ENCODE peak calls at places on chromosomes 6 and 20, in eight cellular contexts. T, M, O, K, B, J, C and X are unnamed samples.
A peak's percentile ranks its signal among the peaks of the same experiment; 100 is the strongest.

GRCh38 chr20:53642196-53643030 is 48.8 kb upstream of the ZNF217 start:
- DNase-seq in J (no peak), B (peak; percentile 54), T (no peak), O (peak; percentile 58), M (peak; percentile 65), C (peak; percentile 50), K (peak; percentile 64), X (peak; percentile 69)

GRCh38 chr6:123529058-123529457 is 107.7 kb downstream of the TRDN start:
- DNase-seq in K (no peak), B (no peak), T (no peak), O (no peak), M (no peak), C (no peak), J (no peak), X (no peak)

GRCh38 chr6:32763417-32763816 is at the start of gene HLA-DQB2:
- DNase-seq in T (no peak), J (no peak), O (no peak), M (no peak), K (peak; percentile 1), B (no peak), C (no peak), X (no peak)

GRCh38 chr6:34189806-34190503 is 44.1 kb upstream of the GRM4 start:
- DNase-seq in M (no peak), C (no peak), K (no peak), O (no peak), T (no peak), B (no peak), J (no peak), X (peak; percentile 25)

GRCh38 chr6:39322306-39322850 is at the start of gene KCNK16:
- DNase-seq in K (no peak), C (no peak), T (no peak), M (no peak), J (no peak), B (no peak), O (no peak), X (no peak)

GRCh38 chr6:34284563-34285545 is 36.0 kb upstream of the SMIM29 start:
- DNase-seq in J (peak; percentile 32), O (peak; percentile 29), C (peak; percentile 73), K (peak; percentile 47), M (no peak), B (no peak), T (peak; percentile 78), X (no peak)

GRCh38 chr6:169955796-169956493 is 204.5 kb downstream of the ERMARD start:
- DNase-seq in M (no peak), B (no peak), C (no peak), T (peak; percentile 61), K (no peak), J (no peak), O (peak; percentile 16), X (no peak)

GRCh38 chr6:67952121-67952520 is 683.0 kb upstream of the ADGRB3 start:
- DNase-seq in C (no peak), T (no peak), K (peak; percentile 5), O (no peak), B (no peak), M (no peak), J (no peak), X (no peak)

GRCh38 chr20:9927224-9927623 is 88.3 kb upstream of the PAK5 start:
- DNase-seq in J (no peak), K (no peak), M (no peak), B (no peak), T (no peak), O (no peak), C (no peak), X (no peak)

GRCh38 chr20:21340991-21341722 is 38.0 kb downstream of the XRN2 start:
- DNase-seq in J (no peak), K (no peak), B (no peak), M (no peak), C (no peak), T (no peak), O (no peak), X (no peak)

GRCh38 chr20:35190556-35190955 is 18.7 kb downstream of the PROCR start:
- DNase-seq in B (no peak), K (no peak), O (no peak), C (no peak), T (no peak), J (no peak), M (no peak), X (no peak)

GRCh38 chr6:74015427-74015826 is 319.4 kb downstream of the CD109 start:
- DNase-seq in M (no peak), C (no peak), T (no peak), B (no peak), K (no peak), J (no peak), O (no peak), X (no peak)

GRCh38 chr6:5085638-5086293 is 625 bp downstream of the PPP1R3G start:
- DNase-seq in B (peak; percentile 70), O (no peak), T (no peak), J (no peak), M (peak; percentile 73), K (peak; percentile 27), C (peak; percentile 30), X (no peak)

GRCh38 chr20:63705232-63706026 is 2.3 kb downstream of the ARFRP1 start:
- DNase-seq in C (no peak), B (no peak), T (peak; percentile 43), O (no peak), J (no peak), K (no peak), M (no peak), X (peak; percentile 75)

GRCh38 chr20:53126185-53126584 is 154.0 kb downstream of the TSHZ2 start:
- DNase-seq in K (peak; percentile 52), J (no peak), O (no peak), T (no peak), B (no peak), C (no peak), M (peak; percentile 20), X (no peak)

GRCh38 chr6:113690255-113690956 is 166.7 kb upstream of the MARCKS start:
- DNase-seq in M (no peak), C (peak; percentile 94), T (no peak), K (peak; percentile 94), J (peak; percentile 79), B (no peak), O (no peak), X (no peak)

GRCh38 chr6:139291813-139292619 is at the start of gene TXLNB:
- DNase-seq in C (peak; percentile 87), K (peak; percentile 85), B (peak; percentile 31), J (peak; percentile 93), T (peak; percentile 95), M (peak; percentile 57), O (peak; percentile 59), X (no peak)

GRCh38 chr6:31497595-31498476 is at the start of gene MICB:
- DNase-seq in O (peak; percentile 83), B (peak; percentile 84), M (peak; percentile 94), C (peak; percentile 68), J (no peak), K (peak; percentile 69), T (peak; percentile 83), X (peak; percentile 86)

GRCh38 chr6:31498748-31499147 is 803 bp downstream of the MICB start:
- DNase-seq in C (no peak), K (no peak), O (no peak), T (no peak), B (peak; percentile 6), M (peak; percentile 56), J (no peak), X (no peak)

GRCh38 chr6:31493875-31494694 is 3.9 kb upstream of the MICB start:
- DNase-seq in J (no peak), B (peak; percentile 90), M (peak; percentile 90), T (peak; percentile 84), O (peak; percentile 87), K (peak; percentile 43), C (peak; percentile 70), X (no peak)

GRCh38 chr6:31490115-31490873 is 7.7 kb upstream of the MICB start:
- DNase-seq in T (no peak), B (no peak), J (no peak), C (no peak), O (no peak), K (no peak), M (no peak), X (no peak)

DNA sequence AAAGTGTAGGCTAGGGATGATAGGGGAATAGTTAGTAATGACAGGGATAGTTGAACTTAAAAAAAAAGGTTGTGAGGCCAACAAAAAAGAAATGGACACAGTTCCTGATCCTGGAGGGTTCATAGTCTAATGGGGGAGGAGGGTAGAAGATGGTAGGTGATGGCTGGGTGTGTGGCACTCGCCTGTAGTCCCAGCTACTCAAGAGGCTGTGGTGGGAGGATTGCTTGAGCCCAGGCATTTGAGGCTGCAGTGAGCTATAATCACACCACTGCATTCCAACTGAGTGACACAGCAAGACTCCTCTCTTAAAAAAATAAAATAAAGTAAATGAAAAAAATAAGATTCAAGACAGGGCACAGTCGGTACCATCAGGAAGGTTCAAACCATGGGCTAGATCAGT is 2.4 kb upstream of the MICB start:
- DNase-seq in C (peak; percentile 62), T (no peak), J (no peak), O (no peak), B (no peak), K (peak; percentile 42), M (no peak), X (no peak)
- H3K9me3 ChIP-seq in C (no peaks in the 10 kb centered on the region), T (no peaks in the 10 kb centered on the region), J (no peaks in the 10 kb centered on the region), O (no peaks in the 10 kb centered on the region), B (no peaks in the 10 kb centered on the region), K (no peaks in the 10 kb centered on the region), M (no peaks in the 10 kb centered on the region), X (no peaks in the 10 kb centered on the region)

GRCh38 chr6:84645000-84645399 is 119.4 kb downstream of the TBX18 start:
- DNase-seq in O (no peak), J (no peak), B (no peak), K (peak; percentile 64), C (peak; percentile 59), T (no peak), M (no peak), X (no peak)
- H3K4me3 ChIP-seq in O (no peak overlapping the region), J (no peak overlapping the region), B (no peak overlapping the region), K (no peak overlapping the region), C (no peak overlapping the region), T (no peak overlapping the region), M (no peak overlapping the region), X (no peak overlapping the region)

GRCh38 chr6:137697267-137697938 is 169.7 kb upstream of the TNFAIP3 start:
- DNase-seq in O (no peak), C (peak; percentile 84), T (no peak), K (peak; percentile 80), M (peak; percentile 61), B (peak; percentile 91), J (peak; percentile 30), X (no peak)
- TF ChIP-seq CTCF in O (no peak), C (no peak), T (no peak), K (peak; percentile 10), M (no peak), B (no peak), J (no peak), X (no peak)

GRCh38 chr6:159334068-159334467 is 164.9 kb downstream of the FNDC1 start:
- DNase-seq in K (no peak), M (no peak), O (no peak), T (no peak), B (no peak), C (no peak), J (no peak), X (no peak)
- H3K9me3 ChIP-seq in K (peaks cover 8% of the 10 kb centered on the region), M (peaks cover 4% of the 10 kb centered on the region), O (peaks cover 31% of the 10 kb centered on the region), T (peaks cover 3% of the 10 kb centered on the region), B (peaks cover 2% of the 10 kb centered on the region), C (peaks cover 5% of the 10 kb centered on the region), J (no peaks in the 10 kb centered on the region), X (peaks cover 3% of the 10 kb centered on the region)